ENCODE peak calls at places on chromosomes 6 and 20, in six cellular contexts. H is IMR-90, N is tibial artery, M is Peyer's patch, V is prostate gland, L is adrenal gland. I is an unnamed sample.

GRCh38 chr6:14269434-14269833 is 151.9 kb downstream of the CD83 start:
- DNase-seq in V (no peak), L (no peak), N (no peak), M (no peak), H (no peak), I (no peak)

GRCh38 chr6:31366693-31367470 is 9.9 kb upstream of the HLA-B start:
- DNase-seq in N (peak; percentile 70), H (peak; percentile 86), M (peak; percentile 94), V (peak; percentile 87), L (peak; percentile 89), I (peak; percentile 82)

GRCh38 chr6:31125162-31125561 is 4.9 kb upstream of the CDSN start:
- DNase-seq in M (no peak), V (peak; percentile 78), L (no peak), N (no peak), H (peak; percentile 14), I (no peak)

GRCh38 chr6:145749632-145750031 is 14.3 kb upstream of the EPM2A start:
- DNase-seq in V (no peak), H (peak; percentile 85), N (no peak), L (no peak), M (no peak), I (peak; percentile 55)

GRCh38 chr6:38508894-38509293 is 130.8 kb downstream of the BTBD9 start:
- DNase-seq in V (no peak), H (peak; percentile 79), L (no peak), M (no peak), N (no peak), I (peak; percentile 45)

GRCh38 chr20:3680701-3681351 is 984 bp downstream of the ADAM33 start:
- DNase-seq in H (no peak), M (no peak), N (no peak), V (no peak), L (no peak), I (no peak)

GRCh38 chr6:170137176-170137891 is 153.5 kb downstream of the DLL1 start:
- DNase-seq in M (peak; percentile 54), L (peak; percentile 38), V (no peak), N (peak; percentile 16), H (no peak), I (no peak)

GRCh38 chr20:37473249-37474000 is 47.6 kb upstream of the NNAT start:
- DNase-seq in M (no peak), L (no peak), H (no peak), V (no peak), N (no peak), I (no peak)

GRCh38 chr6:116239256-116239655 is 14.6 kb downstream of the TSPYL4 start:
- DNase-seq in N (no peak), V (no peak), M (no peak), L (no peak), H (no peak), I (no peak)

GRCh38 chr20:40941023-40941655 is 87.5 kb upstream of the TOP1 start:
- DNase-seq in L (no peak), V (no peak), M (no peak), H (no peak), N (no peak), I (no peak)

GRCh38 chr6:139376054-139376355 is 1.6 kb upstream of the CITED2 start:
- DNase-seq in H (no peak), N (no peak), M (no peak), V (no peak), L (no peak), I (no peak)

GRCh38 chr20:8153281-8153908 is 21.3 kb downstream of the PLCB1 start:
- DNase-seq in V (peak; percentile 13), M (no peak), L (no peak), H (peak; percentile 27), N (no peak), I (no peak)

GRCh38 chr6:36827261-36828079 is 11.8 kb downstream of the CPNE5 start:
- DNase-seq in M (peak; percentile 57), N (peak; percentile 44), V (no peak), H (peak; percentile 70), L (peak; percentile 48), I (peak; percentile 82)

GRCh38 chr6:125904871-125905270 is 51.7 kb upstream of the HINT3 start:
- DNase-seq in L (peak; percentile 75), V (no peak), M (no peak), H (peak; percentile 78), N (no peak), I (no peak)

GRCh38 chr6:11212625-11213024 is 19.8 kb downstream of the NEDD9 start:
- DNase-seq in V (no peak), N (peak; percentile 85), L (peak; percentile 54), H (peak; percentile 90), M (no peak), I (no peak)

GRCh38 chr20:5821627-5822215 is 71.5 kb downstream of the SHLD1 start:
- DNase-seq in M (no peak), L (peak; percentile 90), V (no peak), H (peak; percentile 22), N (no peak), I (no peak)

GRCh38 chr20:5822569-5822968 is 72.4 kb downstream of the SHLD1 start:
- DNase-seq in M (no peak), H (no peak), L (no peak), N (no peak), V (no peak), I (no peak)

GRCh38 chr20:5818346-5818681 is 68.1 kb downstream of the SHLD1 start:
- DNase-seq in V (no peak), M (no peak), H (no peak), N (no peak), L (no peak), I (no peak)
- H3K9me3 ChIP-seq in V (no peaks in the 10 kb centered on the region), M (no peaks in the 10 kb centered on the region), H (no peaks in the 10 kb centered on the region), N (no peaks in the 10 kb centered on the region), L (no peaks in the 10 kb centered on the region), I (no peaks in the 10 kb centered on the region)

DNA sequence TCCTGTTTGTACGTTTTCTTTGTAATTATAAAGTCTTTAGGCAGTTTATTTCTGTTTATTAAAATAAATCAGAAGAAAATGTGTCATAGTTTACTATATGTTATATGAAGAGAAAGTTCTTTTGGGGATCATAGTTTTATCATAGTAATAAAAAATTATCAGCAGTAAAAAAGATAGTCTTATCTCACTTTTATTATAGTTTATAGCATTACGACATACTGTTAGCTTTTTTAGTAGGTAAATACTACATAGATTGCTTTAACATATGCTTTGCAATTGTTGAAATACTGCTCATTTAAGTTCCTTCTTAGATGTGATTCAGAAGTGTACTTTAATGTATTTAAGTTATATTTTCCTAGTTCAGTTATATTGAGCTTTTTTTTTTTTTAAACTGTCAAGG is 13.9 kb downstream of the QKI start:
- DNase-seq in V (no peak), M (no peak), H (no peak), N (no peak), L (no peak), I (no peak)
- H3K27ac ChIP-seq in V (no peak overlapping the region), M (no peak overlapping the region), H (no peak overlapping the region), N (no peak overlapping the region), L (no peak overlapping the region), I (no peak overlapping the region)

DNA sequence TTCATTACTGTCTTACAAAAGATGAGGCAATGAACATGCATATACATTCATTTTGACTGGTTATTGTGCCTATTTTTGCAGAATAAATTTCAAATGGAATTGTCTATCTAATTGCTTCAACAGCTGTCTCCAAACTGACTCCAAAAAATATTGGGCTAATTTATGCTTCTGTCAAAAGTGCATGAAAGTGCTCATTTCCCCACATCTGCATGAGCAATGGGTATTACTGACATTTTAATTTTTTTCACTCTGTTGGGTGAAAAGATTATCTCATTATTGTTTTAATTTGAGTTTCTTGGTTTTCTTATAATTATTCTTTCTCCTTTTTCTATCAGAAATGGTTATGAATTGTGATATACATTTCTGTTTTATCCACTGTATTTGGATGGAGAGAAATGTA is 404.2 kb downstream of the QKI start:
- DNase-seq in M (no peak), V (no peak), L (no peak), H (no peak), N (no peak), I (no peak)
- H3K27me3 ChIP-seq in M (no peaks in the 10 kb centered on the region), V (no peaks in the 10 kb centered on the region), L (no peaks in the 10 kb centered on the region), H (peaks cover 2% of the 10 kb centered on the region), N (no peaks in the 10 kb centered on the region), I (no peaks in the 10 kb centered on the region)

GRCh38 chr6:148671085-148671484 is 75.7 kb upstream of the UST start:
- DNase-seq in V (no peak), N (no peak), H (no peak), L (no peak), M (no peak), I (no peak)

GRCh38 chr6:148667395-148667794 is 79.4 kb upstream of the UST start:
- DNase-seq in M (no peak), H (no peak), V (no peak), L (no peak), N (no peak), I (no peak)

GRCh38 chr6:148677594-148678476 is 69.0 kb upstream of the UST start:
- DNase-seq in M (peak; percentile 62), N (no peak), V (no peak), H (no peak), L (no peak), I (no peak)

GRCh38 chr6:148671952-148672351 is 74.9 kb upstream of the UST start:
- DNase-seq in H (no peak), N (no peak), L (no peak), M (no peak), V (no peak), I (no peak)
- H3K9me3 ChIP-seq in H (peaks cover 17% of the 10 kb centered on the region), N (peaks cover 4% of the 10 kb centered on the region), L (no peaks in the 10 kb centered on the region), M (no peaks in the 10 kb centered on the region), V (no peaks in the 10 kb centered on the region), I (peaks cover 13% of the 10 kb centered on the region)

GRCh38 chr6:79598012-79598411 is 33.1 kb upstream of the SH3BGRL2 start:
- DNase-seq in L (no peak), H (no peak), M (no peak), V (no peak), N (no peak), I (no peak)
- H3K27ac ChIP-seq in L (no peak overlapping the region), H (no peak overlapping the region), M (no peak overlapping the region), V (no peak overlapping the region), N (no peak overlapping the region), I (no peak overlapping the region)